ENCODE peak calls at places on chromosomes 5 and 9, in six cellular contexts. K is left kidney, H is GM04503, U is H4, D is retinal pigment epithelial cell, N is fibroblast of pulmonary artery. A is an unnamed sample.

GRCh38 chr5:139648205-139649081 is at the start of gene CXXC5:
- DNase-seq in K (peak), H (no peak), U (peak), D (peak), N (peak), A (peak)

GRCh38 chr5:1404062-1404461 is 41.2 kb downstream of the SLC6A3 start:
- DNase-seq in K (no peak), H (no peak), U (no peak), D (no peak), N (no peak), A (no peak)

GRCh38 chr5:77935516-77936364 is 159.6 kb upstream of the TBCA start:
- DNase-seq in K (no peak), H (peak), U (peak), D (no peak), N (peak), A (peak)

GRCh38 chr9:133163559-133164208 is at the start of gene GBGT1:
- DNase-seq in K (peak), H (no peak), U (no peak), D (no peak), N (peak), A (no peak)

GRCh38 chr5:172418847-172419810 is 35.2 kb downstream of the SH3PXD2B start:
- DNase-seq in K (no peak), H (no peak), U (no peak), D (no peak), N (no peak), A (peak)

GRCh38 chr9:100430286-100430940 is 3.5 kb downstream of the MSANTD3 start:
- DNase-seq in K (no peak), H (no peak), U (no peak), D (no peak), N (no peak), A (no peak)

GRCh38 chr5:154505567-154505966 is 27.5 kb upstream of the HAND1 start:
- DNase-seq in K (peak), H (no peak), U (no peak), D (no peak), N (no peak), A (no peak)

GRCh38 chr9:115213777-115214428 is 95.9 kb upstream of the TNC start:
- DNase-seq in K (peak), H (no peak), U (peak), D (no peak), N (peak), A (peak)

GRCh38 chr9:98164912-98165311 is 27.5 kb downstream of the CORO2A start:
- DNase-seq in K (no peak), H (no peak), U (no peak), D (no peak), N (peak), A (no peak)

GRCh38 chr9:108831496-108832178 is 24.1 kb downstream of the ACTL7B start:
- DNase-seq in K (no peak), H (no peak), U (no peak), D (peak), N (no peak), A (peak)

GRCh38 chr9:131668057-131668438 is 71.8 kb downstream of the RAPGEF1 start:
- DNase-seq in K (no peak), H (no peak), U (no peak), D (no peak), N (no peak), A (no peak)

GRCh38 chr9:83937861-83938455 is 16.7 kb upstream of the KIF27 start:
- DNase-seq in K (peak), H (no peak), U (peak), D (no peak), N (peak), A (peak)

GRCh38 chr5:140588311-140589070 is 23.9 kb downstream of the SLC35A4 start:
- DNase-seq in K (no peak), H (no peak), U (no peak), D (no peak), N (peak), A (no peak)

GRCh38 chr5:14348142-14348541 is 205.0 kb downstream of the TRIO start:
- DNase-seq in K (no peak), H (no peak), U (no peak), D (no peak), N (no peak), A (no peak)

GRCh38 chr9:129888085-129888808 is 53.0 kb downstream of the USP20 start:
- DNase-seq in K (no peak), H (no peak), U (no peak), D (no peak), N (no peak), A (no peak)